ENCODE peak calls at places on chromosome 4, in four cellular contexts. K is heart right ventricle, Z is right lobe of liver, G is B cell. F is an unnamed sample.

GRCh38 chr4:25406081-25406692 is 29.1 kb downstream of the ANAPC4 start:
- DNase-seq in K (no peak), Z (no peak), G (no peak), F (no peak)

GRCh38 chr4:84515075-84515474 is 16.0 kb upstream of the NKX6-1 start:
- DNase-seq in K (no peak), Z (no peak), G (no peak), F (no peak)

GRCh38 chr4:130747842-130748241 is 1651.9 kb downstream of the C4orf33 start:
- DNase-seq in K (no peak), Z (no peak), G (no peak), F (peak; percentile 29)

GRCh38 chr4:167021545-167022155 is 212.6 kb downstream of the SPOCK3 start:
- DNase-seq in K (peak; percentile 54), Z (peak; percentile 67), G (no peak), F (peak; percentile 61)

GRCh38 chr4:185508162-185508561 is 27.1 kb downstream of the PDLIM3 start:
- DNase-seq in K (no peak), Z (no peak), G (no peak), F (no peak)

GRCh38 chr4:118289794-118290193 is 63.0 kb downstream of the PRSS12 start:
- DNase-seq in K (no peak), Z (no peak), G (no peak), F (no peak)

GRCh38 chr4:156547439-156547838 is 424.2 kb downstream of the PDGFC start:
- DNase-seq in K (no peak), Z (no peak), G (no peak), F (peak; percentile 42)

GRCh38 chr4:63919636-63920365 is 489.4 kb downstream of the TECRL start:
- DNase-seq in K (no peak), Z (no peak), G (no peak), F (no peak)

GRCh38 chr4:75708218-75708691 is 16.1 kb upstream of the USO1 start:
- DNase-seq in K (no peak), Z (no peak), G (peak; percentile 53), F (no peak)

GRCh38 chr4:148261861-148262260 is 180.4 kb downstream of the NR3C2 start:
- DNase-seq in K (no peak), Z (no peak), G (no peak), F (peak; percentile 14)

GRCh38 chr4:136383126-136383525 is 1149.2 kb downstream of the PCDH18 start:
- DNase-seq in K (no peak), Z (no peak), G (no peak), F (peak; percentile 60)

GRCh38 chr4:145069361-145069760 is 28.6 kb downstream of the ANAPC10 start:
- DNase-seq in K (no peak), Z (no peak), G (no peak), F (no peak)

GRCh38 chr4:149999485-150000074 is 78.7 kb upstream of the DCLK2 start:
- DNase-seq in K (no peak), Z (no peak), G (no peak), F (peak; percentile 86)

GRCh38 chr4:88526221-88526815 is 2.7 kb upstream of the PYURF start:
- DNase-seq in K (no peak), Z (no peak), G (no peak), F (peak; percentile 14)

GRCh38 chr4:91653067-91653466 is 650.7 kb upstream of the GRID2 start:
- DNase-seq in K (no peak), Z (no peak), G (no peak), F (no peak)
- TF ChIP-seq CTCF in K (no peak), Z (no peak), G (no peak), F (no peak)

GRCh38 chr4:55184600-55185523 is 59.5 kb upstream of the KDR start:
- DNase-seq in K (no peak), Z (no peak), G (no peak), F (no peak)
- TF ChIP-seq CTCF in K (peak; percentile 30), Z (peak; percentile 28), G (peak; percentile 39), F (peak; percentile 47)

GRCh38 chr4:82890913-82891727 is at the start of gene SEC31A:
- DNase-seq in K (peak; percentile 97), Z (peak; percentile 98), G (peak; percentile 96), F (peak; percentile 91)
- TF ChIP-seq CTCF in K (peak; percentile 18), Z (peak; percentile 18), G (peak; percentile 2), F (no peak)

GRCh38 chr4:6714954-6715353 is 1.0 kb upstream of the BLOC1S4 start:
- DNase-seq in K (no peak), Z (no peak), G (no peak), F (no peak)

GRCh38 chr4:6710282-6710681 is 617 bp upstream of the MRFAP1L1 start:
- DNase-seq in K (no peak), Z (no peak), G (no peak), F (no peak)

GRCh38 chr4:6706173-6706572 is 3.5 kb downstream of the MRFAP1L1 start:
- DNase-seq in K (no peak), Z (no peak), G (no peak), F (no peak)

GRCh38 chr4:6705638-6706037 is 4.0 kb downstream of the MRFAP1L1 start:
- DNase-seq in K (no peak), Z (no peak), G (no peak), F (no peak)

GRCh38 chr4:6709230-6710114 is at the start of gene MRFAP1L1:
- DNase-seq in K (peak; percentile 96), Z (peak; percentile 95), G (peak; percentile 96), F (peak; percentile 98)
- TF ChIP-seq CTCF in K (peak; percentile 10), Z (no peak), G (no peak), F (no peak)

GRCh38 chr4:101621120-101621519 is 169.4 kb upstream of the BANK1 start:
- DNase-seq in K (no peak), Z (no peak), G (no peak), F (peak; percentile 36)
- TF ChIP-seq CTCF in K (no peak), Z (no peak), G (no peak), F (no peak)

DNA sequence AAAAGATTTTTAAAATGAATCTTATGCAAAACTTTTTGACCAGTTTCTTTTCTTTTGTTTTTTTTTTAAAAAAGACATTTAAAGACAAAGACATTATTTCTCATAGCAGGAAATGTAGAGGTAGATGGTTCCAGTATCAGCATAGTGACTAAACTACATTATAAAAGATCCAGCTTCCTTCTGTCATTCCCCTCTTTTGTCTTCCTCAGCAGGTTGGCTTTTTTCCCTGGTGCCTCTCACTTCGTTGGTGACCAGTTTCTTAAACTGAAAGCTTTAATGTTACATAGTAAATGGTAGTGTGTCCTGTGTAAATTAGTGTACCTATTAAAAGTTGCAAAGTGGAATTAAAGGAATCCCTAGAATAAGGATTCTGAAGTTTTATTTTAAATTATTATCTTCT is 36.1 kb downstream of the DCK start:
- DNase-seq in K (no peak), Z (no peak), G (no peak), F (peak; percentile 56)
- TF ChIP-seq CTCF in K (no peak), Z (no peak), G (no peak), F (no peak)

DNA sequence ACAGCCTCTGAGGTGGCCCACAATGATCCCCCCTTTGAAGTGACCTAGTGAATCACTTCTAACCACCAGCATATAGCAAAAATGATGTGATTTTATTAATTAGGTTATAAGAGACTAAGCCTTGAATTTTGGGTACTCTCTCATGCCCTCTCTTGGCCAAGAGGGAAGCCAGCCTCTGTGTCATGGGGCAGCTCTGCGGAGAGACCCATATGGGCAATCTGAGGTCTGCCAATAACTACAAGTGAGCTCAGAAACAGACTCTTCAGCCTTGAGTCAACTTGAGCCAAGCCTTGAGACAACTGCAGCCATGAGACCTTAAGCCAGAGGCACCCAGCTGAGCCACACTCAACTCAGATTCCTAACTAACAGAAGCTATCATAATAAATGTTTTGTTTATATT is 45.7 kb downstream of the MANBA start:
- DNase-seq in K (no peak), Z (no peak), G (no peak), F (no peak)
- TF ChIP-seq CTCF in K (peak; percentile 9), Z (no peak), G (no peak), F (peak; percentile 26)

GRCh38 chr4:188411805-188412204 is 272.6 kb downstream of the TRIML1 start:
- DNase-seq in K (no peak), Z (no peak), G (no peak), F (no peak)

GRCh38 chr4:188414441-188414840 is 275.2 kb downstream of the TRIML1 start:
- DNase-seq in K (no peak), Z (no peak), G (no peak), F (no peak)

GRCh38 chr4:188412499-188412898 is 273.3 kb downstream of the TRIML1 start:
- DNase-seq in K (no peak), Z (no peak), G (no peak), F (no peak)

GRCh38 chr4:188423039-188423438 is 283.8 kb downstream of the TRIML1 start:
- DNase-seq in K (no peak), Z (no peak), G (no peak), F (no peak)

DNA sequence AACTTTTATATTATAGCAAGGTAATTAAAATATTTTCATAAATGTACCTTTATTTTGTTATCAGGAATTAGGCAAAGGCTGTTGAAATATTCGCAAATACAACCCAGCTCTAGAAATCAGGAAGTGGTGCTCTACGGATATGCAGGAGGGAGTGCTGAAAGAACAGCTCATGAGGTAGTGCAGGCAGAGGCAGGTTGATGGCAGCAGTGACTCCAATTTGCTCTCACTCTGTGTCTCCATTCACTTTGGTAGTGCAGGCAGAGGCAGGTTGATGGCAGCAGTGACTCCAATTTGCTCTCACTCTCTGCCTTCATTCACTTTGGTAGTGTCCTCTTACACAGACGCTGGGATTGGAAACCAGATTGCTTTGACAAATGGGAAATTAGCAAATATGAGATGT is 277.9 kb downstream of the TRIML1 start:
- DNase-seq in K (no peak), Z (no peak), G (no peak), F (peak; percentile 40)
- TF ChIP-seq CTCF in K (no peak), Z (no peak), G (no peak), F (peak; percentile 29)

GRCh38 chr4:189062047-189062820 is 878.4 kb upstream of the FRG1 start:
- DNase-seq in K (no peak), Z (no peak), G (no peak), F (no peak)
- TF ChIP-seq CTCF in K (no peak), Z (no peak), G (no peak), F (no peak)

DNA sequence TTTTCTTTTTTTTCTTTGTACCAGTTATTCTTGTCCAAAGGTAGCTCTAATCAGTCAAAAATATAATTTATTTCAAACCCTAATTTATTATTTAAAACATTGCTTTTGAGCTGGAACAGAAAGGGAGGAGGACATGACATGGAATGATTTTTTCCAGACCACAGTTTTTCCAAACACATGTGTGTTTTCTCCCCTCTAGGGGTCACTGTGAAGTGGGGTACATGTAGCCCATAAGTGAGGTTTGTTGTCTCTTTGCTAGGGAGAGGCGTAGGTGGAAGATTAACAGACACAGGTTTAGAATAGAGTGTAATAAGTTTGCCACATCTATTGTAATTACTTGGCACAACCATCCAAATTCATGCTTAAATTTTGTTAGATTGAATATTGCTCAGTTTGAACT is 83.0 kb downstream of the TNIP2 start:
- DNase-seq in K (no peak), Z (no peak), G (no peak), F (peak; percentile 11)
- TF ChIP-seq CTCF in K (peak; percentile 19), Z (no peak), G (peak; percentile 20), F (peak; percentile 56)